ENCODE peak calls at places on chromosomes 11 and 22, in four cellular contexts. One of them, this sample, is unnamed.

GRCh38 chr11:120334894-120335462 is 1.2 kb upstream of the ARHGEF12 start:
- DNase-seq in activated T-helper 2 cell treated with anti-CD3 and anti-CD28 coated beads, Interferon-gamma antibody, Interleukin-2, Interleukin-4, amounts not matched to agents 10 μg/mL and 5 μg/mL and 100 μg/mL, durations not matched to agents 14 hours and 24 hours and 36 hours: no peak
- DNase-seq in NCI-H1930: peak; percentile 8
- DNase-seq in anterior cingulate cortex: no peak
- DNase-seq in this sample: peak; percentile 85

GRCh38 chr22:19806213-19807160 is 45.9 kb downstream of the TBX1 start:
- DNase-seq in NCI-H1930: no peak
- DNase-seq in anterior cingulate cortex: no peak
- DNase-seq in activated T-helper 2 cell treated with anti-CD3 and anti-CD28 coated beads, Interferon-gamma antibody, Interleukin-2, Interleukin-4, amounts not matched to agents 10 μg/mL and 5 μg/mL and 100 μg/mL, durations not matched to agents 14 hours and 24 hours and 36 hours: no peak
- DNase-seq in this sample: no peak

GRCh38 chr11:75673977-75674582 is 5.2 kb upstream of the MAP6 start:
- DNase-seq in anterior cingulate cortex: no peak
- DNase-seq in NCI-H1930: no peak
- DNase-seq in activated T-helper 2 cell treated with anti-CD3 and anti-CD28 coated beads, Interferon-gamma antibody, Interleukin-2, Interleukin-4, amounts not matched to agents 10 μg/mL and 5 μg/mL and 100 μg/mL, durations not matched to agents 14 hours and 24 hours and 36 hours: peak; percentile 21
- DNase-seq in this sample: peak; percentile 82

GRCh38 chr11:79206951-79207350 is 233.9 kb downstream of the TENM4 start:
- DNase-seq in activated T-helper 2 cell treated with anti-CD3 and anti-CD28 coated beads, Interferon-gamma antibody, Interleukin-2, Interleukin-4, amounts not matched to agents 10 μg/mL and 5 μg/mL and 100 μg/mL, durations not matched to agents 14 hours and 24 hours and 36 hours: no peak
- DNase-seq in anterior cingulate cortex: no peak
- DNase-seq in NCI-H1930: no peak
- DNase-seq in this sample: no peak

GRCh38 chr11:93477684-93478234 is 65.4 kb downstream of the SMCO4 start:
- DNase-seq in anterior cingulate cortex: no peak
- DNase-seq in activated T-helper 2 cell treated with anti-CD3 and anti-CD28 coated beads, Interferon-gamma antibody, Interleukin-2, Interleukin-4, amounts not matched to agents 10 μg/mL and 5 μg/mL and 100 μg/mL, durations not matched to agents 14 hours and 24 hours and 36 hours: no peak
- DNase-seq in NCI-H1930: no peak
- DNase-seq in this sample: no peak

GRCh38 chr11:102589047-102589459 is 36.1 kb downstream of the MMP20 start:
- DNase-seq in anterior cingulate cortex: no peak
- DNase-seq in activated T-helper 2 cell treated with anti-CD3 and anti-CD28 coated beads, Interferon-gamma antibody, Interleukin-2, Interleukin-4, amounts not matched to agents 10 μg/mL and 5 μg/mL and 100 μg/mL, durations not matched to agents 14 hours and 24 hours and 36 hours: no peak
- DNase-seq in NCI-H1930: no peak
- DNase-seq in this sample: no peak

GRCh38 chr11:48099916-48100446 is 116.6 kb upstream of the OR4B1 start:
- DNase-seq in anterior cingulate cortex: no peak
- DNase-seq in NCI-H1930: no peak
- DNase-seq in activated T-helper 2 cell treated with anti-CD3 and anti-CD28 coated beads, Interferon-gamma antibody, Interleukin-2, Interleukin-4, amounts not matched to agents 10 μg/mL and 5 μg/mL and 100 μg/mL, durations not matched to agents 14 hours and 24 hours and 36 hours: no peak
- DNase-seq in this sample: peak; percentile 79

GRCh38 chr11:77126861-77127673 is 979 bp upstream of the MYO7A start:
- DNase-seq in NCI-H1930: no peak
- DNase-seq in activated T-helper 2 cell treated with anti-CD3 and anti-CD28 coated beads, Interferon-gamma antibody, Interleukin-2, Interleukin-4, amounts not matched to agents 10 μg/mL and 5 μg/mL and 100 μg/mL, durations not matched to agents 14 hours and 24 hours and 36 hours: peak; percentile 31
- DNase-seq in anterior cingulate cortex: peak; percentile 40
- DNase-seq in this sample: peak; percentile 70

GRCh38 chr22:30889996-30890480 is 78.5 kb downstream of the MORC2 start:
- DNase-seq in anterior cingulate cortex: no peak
- DNase-seq in NCI-H1930: no peak
- DNase-seq in activated T-helper 2 cell treated with anti-CD3 and anti-CD28 coated beads, Interferon-gamma antibody, Interleukin-2, Interleukin-4, amounts not matched to agents 10 μg/mL and 5 μg/mL and 100 μg/mL, durations not matched to agents 14 hours and 24 hours and 36 hours: no peak
- DNase-seq in this sample: no peak

GRCh38 chr11:126502159-126502558 is 146.7 kb downstream of the ST3GAL4 start:
- DNase-seq in anterior cingulate cortex: no peak
- DNase-seq in NCI-H1930: no peak
- DNase-seq in activated T-helper 2 cell treated with anti-CD3 and anti-CD28 coated beads, Interferon-gamma antibody, Interleukin-2, Interleukin-4, amounts not matched to agents 10 μg/mL and 5 μg/mL and 100 μg/mL, durations not matched to agents 14 hours and 24 hours and 36 hours: no peak
- DNase-seq in this sample: no peak

GRCh38 chr22:43435851-43436535 is 24.2 kb downstream of the MPPED1 start:
- DNase-seq in activated T-helper 2 cell treated with anti-CD3 and anti-CD28 coated beads, Interferon-gamma antibody, Interleukin-2, Interleukin-4, amounts not matched to agents 10 μg/mL and 5 μg/mL and 100 μg/mL, durations not matched to agents 14 hours and 24 hours and 36 hours: no peak
- DNase-seq in anterior cingulate cortex: no peak
- DNase-seq in NCI-H1930: no peak
- DNase-seq in this sample: no peak

GRCh38 chr22:23066200-23067022 is 3.9 kb upstream of the GNAZ start:
- DNase-seq in NCI-H1930: no peak
- DNase-seq in anterior cingulate cortex: no peak
- DNase-seq in activated T-helper 2 cell treated with anti-CD3 and anti-CD28 coated beads, Interferon-gamma antibody, Interleukin-2, Interleukin-4, amounts not matched to agents 10 μg/mL and 5 μg/mL and 100 μg/mL, durations not matched to agents 14 hours and 24 hours and 36 hours: no peak
- DNase-seq in this sample: no peak

GRCh38 chr11:96978751-96979150 is 588.9 kb downstream of the JRKL start:
- DNase-seq in anterior cingulate cortex: no peak
- DNase-seq in NCI-H1930: no peak
- DNase-seq in activated T-helper 2 cell treated with anti-CD3 and anti-CD28 coated beads, Interferon-gamma antibody, Interleukin-2, Interleukin-4, amounts not matched to agents 10 μg/mL and 5 μg/mL and 100 μg/mL, durations not matched to agents 14 hours and 24 hours and 36 hours: no peak
- DNase-seq in this sample: no peak

GRCh38 chr11:111945198-111945597 is 8.1 kb downstream of the DIXDC1 start:
- DNase-seq in NCI-H1930: no peak
- DNase-seq in anterior cingulate cortex: no peak
- DNase-seq in activated T-helper 2 cell treated with anti-CD3 and anti-CD28 coated beads, Interferon-gamma antibody, Interleukin-2, Interleukin-4, amounts not matched to agents 10 μg/mL and 5 μg/mL and 100 μg/mL, durations not matched to agents 14 hours and 24 hours and 36 hours: no peak
- DNase-seq in this sample: no peak

GRCh38 chr11:7527029-7527428 is 13.2 kb downstream of the PPFIBP2 start:
- DNase-seq in anterior cingulate cortex: no peak
- DNase-seq in NCI-H1930: no peak
- DNase-seq in activated T-helper 2 cell treated with anti-CD3 and anti-CD28 coated beads, Interferon-gamma antibody, Interleukin-2, Interleukin-4, amounts not matched to agents 10 μg/mL and 5 μg/mL and 100 μg/mL, durations not matched to agents 14 hours and 24 hours and 36 hours: peak; percentile 26
- DNase-seq in this sample: no peak

GRCh38 chr11:70110538-70111055 is 32.5 kb downstream of the ANO1 start:
- DNase-seq in NCI-H1930: no peak
- DNase-seq in anterior cingulate cortex: no peak
- DNase-seq in activated T-helper 2 cell treated with anti-CD3 and anti-CD28 coated beads, Interferon-gamma antibody, Interleukin-2, Interleukin-4, amounts not matched to agents 10 μg/mL and 5 μg/mL and 100 μg/mL, durations not matched to agents 14 hours and 24 hours and 36 hours: no peak
- DNase-seq in this sample: no peak